ENCODE peak calls at places on chromosomes 12 and 14, in eight cellular contexts. Z is left cardiac atrium; N is MM.1S; Q is WTC11; M is activated CD4-positive, alpha-beta T cell treated with anti-CD3 and anti-CD28 coated beads, Interleukin-2, amount 10 ng/mL, durations not matched to agents 7 days and 5 days; V is hippocampal formation; B is adipocyte; F is right cardiac atrium. A is an unnamed sample.

GRCh38 chr12:42541965-42542364 is 47.6 kb downstream of the PRICKLE1 start:
- DNase-seq in Z (no peak), N (no peak), Q (no peak), M (no peak), V (no peak), B (no peak), F (no peak), A (no peak)

GRCh38 chr12:131673519-131674265 is 37.2 kb upstream of the SFSWAP start:
- DNase-seq in Z (no peak), N (no peak), Q (no peak), M (no peak), V (no peak), B (no peak), F (no peak), A (no peak)

GRCh38 chr12:132327351-132328171 is 1.8 kb downstream of the GALNT9 start:
- DNase-seq in Z (peak), N (no peak), Q (no peak), M (peak), V (peak), B (peak), F (peak), A (no peak)

GRCh38 chr12:122183588-122183940 is 641 bp downstream of the LRRC43 start:
- DNase-seq in Z (no peak), N (no peak), Q (no peak), M (no peak), V (no peak), B (no peak), F (no peak), A (no peak)

GRCh38 chr14:58100735-58101368 is 51.2 kb downstream of the ARMH4 start:
- DNase-seq in Z (no peak), N (no peak), Q (no peak), M (no peak), V (no peak), B (peak), F (no peak), A (no peak)

GRCh38 chr12:106227641-106228319 is 20.0 kb downstream of the CKAP4 start:
- DNase-seq in Z (peak), N (no peak), Q (no peak), M (peak), V (no peak), B (peak), F (no peak), A (no peak)

GRCh38 chr12:128671528-128672042 is 152.2 kb downstream of the SLC15A4 start:
- DNase-seq in Z (no peak), N (no peak), Q (no peak), M (no peak), V (no peak), B (no peak), F (no peak), A (no peak)

GRCh38 chr12:12265571-12266388 is 1.1 kb downstream of the LRP6 start:
- DNase-seq in Z (no peak), N (peak), Q (no peak), M (no peak), V (peak), B (peak), F (peak), A (no peak)

GRCh38 chr12:26798013-26798412 is 35.0 kb downstream of the ITPR2 start:
- DNase-seq in Z (no peak), N (peak), Q (no peak), M (no peak), V (no peak), B (peak), F (no peak), A (no peak)

GRCh38 chr14:46819117-46819516 is 167.5 kb upstream of the RPL10L start:
- DNase-seq in Z (no peak), N (no peak), Q (no peak), M (no peak), V (no peak), B (no peak), F (no peak), A (no peak)

A was measured in H1.